ENCODE peak calls at places on chromosomes 6 and 20, in four cellular contexts. N is colonic mucosa, Z is ascending aorta, U is left ventricle myocardium inferior. W is an unnamed sample. For H3K27me3, the result is how much of the 10 kb centered on the place peaks cover.

GRCh38 chr6:11780097-11780428 is 1.5 kb upstream of the ADTRP start:
- DNase-seq in N (no peak), Z (no peak), U (no peak), W (no peak)

GRCh38 chr6:34065470-34066283 is 80.2 kb downstream of the GRM4 start:
- DNase-seq in N (no peak), Z (no peak), U (peak), W (no peak)

GRCh38 chr20:64254571-64255360 is 782 bp upstream of the PCMTD2 start:
- DNase-seq in N (no peak), Z (no peak), U (no peak), W (no peak)

GRCh38 chr6:159002432-159003160 is 2.6 kb upstream of the RSPH3 start:
- DNase-seq in N (no peak), Z (no peak), U (no peak), W (no peak)

GRCh38 chr6:71321344-71321743 is 32.7 kb downstream of the OGFRL1 start:
- DNase-seq in N (no peak), Z (no peak), U (no peak), W (no peak)

GRCh38 chr6:111709615-111710398 is 104.1 kb upstream of the TRAF3IP2 start:
- DNase-seq in N (peak), Z (peak), U (no peak), W (peak)

GRCh38 chr6:88492824-88493223 is 326.7 kb upstream of the CNR1 start:
- DNase-seq in N (no peak), Z (no peak), U (no peak), W (no peak)

GRCh38 chr6:73452107-73452461 is at the start of gene CGAS:
- DNase-seq in N (peak), Z (peak), U (peak), W (peak)

GRCh38 chr6:127266892-127267741 is 453 bp downstream of the RNF146 start:
- DNase-seq in N (peak), Z (peak), U (peak), W (peak)

GRCh38 chr6:13624871-13625288 is 9.7 kb downstream of the NOL7 start:
- DNase-seq in N (no peak), Z (no peak), U (no peak), W (no peak)

GRCh38 chr6:139925894-139926641 is 551.6 kb upstream of the CITED2 start:
- DNase-seq in N (peak), Z (no peak), U (no peak), W (no peak)

GRCh38 chr6:26017567-26017966 is 55.0 kb downstream of the TRIM38 start:
- DNase-seq in N (peak), Z (peak), U (peak), W (peak)

GRCh38 chr6:98974309-98974708 is 26.6 kb upstream of the FBXL4 start:
- DNase-seq in N (no peak), Z (no peak), U (no peak), W (no peak)

GRCh38 chr20:58870293-58871014 is 17.9 kb downstream of the GNAS start:
- DNase-seq in N (peak), Z (peak), U (peak), W (no peak)

GRCh38 chr6:7543761-7544424 is 2.4 kb downstream of the DSP start:
- DNase-seq in N (no peak), Z (no peak), U (no peak), W (no peak)

GRCh38 chr6:21003780-21004541 is 469.7 kb downstream of the CDKAL1 start:
- DNase-seq in N (no peak), Z (no peak), U (no peak), W (no peak)

DNA sequence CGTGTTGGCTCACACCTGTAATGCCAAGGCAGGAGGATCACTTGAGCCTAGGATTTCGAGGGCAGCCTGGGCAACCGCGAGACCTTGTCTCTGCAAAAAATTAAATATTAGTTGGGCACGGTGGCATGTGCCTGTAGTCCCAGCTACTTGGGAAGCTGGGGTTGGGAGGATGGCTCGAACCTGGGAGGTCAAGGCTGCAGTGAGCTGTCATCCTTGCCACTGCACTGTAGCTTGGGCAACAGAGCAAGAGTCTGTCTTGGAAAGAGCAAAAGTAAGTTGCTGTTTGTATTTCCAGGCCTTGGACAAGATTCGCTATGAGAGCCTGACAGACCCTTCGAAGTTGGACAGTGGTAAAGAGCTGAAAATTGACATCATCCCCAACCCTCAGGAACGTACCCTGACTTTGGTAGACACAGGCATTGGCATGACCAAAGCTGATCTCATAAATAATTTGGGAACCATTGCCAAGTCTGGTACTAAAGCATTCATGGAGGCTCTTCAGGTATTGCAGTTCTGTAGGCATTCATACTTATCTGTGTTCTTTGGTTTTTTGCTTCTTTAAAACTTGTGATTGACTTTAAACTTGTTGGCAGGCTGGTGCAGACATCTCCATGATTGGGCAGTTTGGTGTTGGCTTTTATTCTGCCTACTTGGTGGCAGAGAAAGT is 2.3 kb downstream of the HSP90AB1 start:
- DNase-seq in N (no peak), Z (no peak), U (no peak), W (no peak)
- H3K4me3 ChIP-seq in N (peak), Z (peak), U (peak), W (peak)

GRCh38 chr20:21701171-21701876 is 4.1 kb upstream of the PAX1 start:
- DNase-seq in N (no peak), Z (no peak), U (no peak), W (no peak)

GRCh38 chr20:21703740-21704407 is 1.6 kb upstream of the PAX1 start:
- DNase-seq in N (no peak), Z (no peak), U (no peak), W (no peak)

GRCh38 chr20:21704408-21705385 is 767 bp upstream of the PAX1 start:
- DNase-seq in N (no peak), Z (no peak), U (no peak), W (no peak)

GRCh38 chr20:21702001-21702400 is 3.5 kb upstream of the PAX1 start:
- DNase-seq in N (no peak), Z (no peak), U (no peak), W (no peak)

DNA sequence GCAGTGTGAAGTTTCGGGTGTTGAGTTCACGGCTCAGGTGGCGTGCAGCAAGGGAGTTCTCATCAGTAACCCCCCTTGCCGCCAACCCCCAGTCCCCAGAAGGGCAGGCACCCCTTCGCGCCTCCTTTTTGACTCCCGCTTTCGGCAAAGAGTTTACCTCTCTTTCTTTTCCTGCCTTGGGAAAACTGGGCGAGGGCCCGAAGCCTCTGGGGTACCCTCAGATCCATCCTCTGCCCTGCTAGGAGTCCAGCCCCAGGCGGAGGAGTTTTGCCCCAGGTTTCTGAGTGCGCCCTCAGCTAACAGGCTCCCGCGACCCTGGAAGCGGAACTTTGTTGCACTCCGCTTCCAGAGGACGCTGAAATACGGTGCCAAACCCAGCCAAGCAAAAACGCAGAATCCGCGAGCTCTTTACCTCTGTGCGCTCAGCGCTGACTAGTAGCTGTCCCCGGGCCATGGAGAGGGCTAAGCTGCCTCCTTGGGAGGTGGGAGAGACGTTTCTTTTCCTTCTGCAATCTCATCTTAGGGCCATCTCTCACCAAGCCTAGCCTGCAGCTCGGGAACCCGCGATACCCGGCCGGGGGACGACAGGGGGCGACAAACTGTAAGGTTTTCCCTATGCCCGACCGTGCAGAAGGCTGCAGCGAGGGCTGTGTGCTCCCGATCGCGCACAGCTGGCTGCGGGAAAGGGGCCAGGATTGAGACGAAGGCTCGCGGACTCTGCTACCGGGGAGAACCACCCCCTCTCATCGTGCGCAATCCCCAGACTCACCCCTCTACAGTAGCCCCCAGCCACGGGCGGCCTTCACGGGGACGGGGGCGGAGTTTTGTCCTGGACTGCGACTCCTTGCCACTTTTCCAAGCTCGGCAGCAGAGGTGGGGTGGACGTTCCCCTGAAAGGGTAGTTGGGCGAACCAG is 2.7 kb upstream of the PAX1 start:
- DNase-seq in N (peak), Z (no peak), U (peak), W (no peak)
- H3K27me3 ChIP-seq in N (half or more), Z (under half), U (half or more), W (under half)

GRCh38 chr6:43373252-43373875 is 3.9 kb upstream of the ZNF318 start:
- DNase-seq in N (no peak), Z (no peak), U (no peak), W (no peak)
- H3K27ac ChIP-seq in N (no peak), Z (no peak), U (no peak), W (no peak)

GRCh38 chr20:31572042-31572700 is 32.9 kb upstream of the ID1 start:
- DNase-seq in N (no peak), Z (no peak), U (peak), W (no peak)
- H3K4me3 ChIP-seq in N (peak), Z (peak), U (peak), W (peak)

DNA sequence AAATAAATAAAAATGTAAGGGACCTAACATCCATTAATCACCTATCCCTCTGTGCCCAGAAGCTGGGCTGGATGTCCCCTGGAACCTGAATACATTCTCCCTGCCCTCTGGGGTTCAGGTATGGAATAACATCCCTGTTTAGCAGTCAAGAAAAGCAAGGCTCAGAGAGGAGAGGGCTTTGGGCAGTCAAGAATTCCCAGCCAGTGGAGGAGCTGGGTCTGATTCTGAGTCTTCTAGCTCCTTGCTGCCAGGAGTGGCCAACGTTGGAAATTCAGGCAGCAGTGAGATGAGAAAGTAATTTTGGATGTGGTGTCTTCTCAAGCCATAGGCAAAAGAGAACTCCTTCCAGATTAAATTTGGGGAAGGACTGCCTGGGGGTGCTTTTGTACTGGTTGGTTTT is 42.6 kb upstream of the ZNFX1 start:
- DNase-seq in N (no peak), Z (no peak), U (no peak), W (no peak)
- H3K27me3 ChIP-seq in N (under half), Z (under half), U (half or more), W (under half)